ENCODE peak calls at places on chromosome 10, in seven cellular contexts. I, B, T, J, D, S and F are unnamed samples.

GRCh38 chr10:71740069-71740468 is 20.5 kb upstream of the C10orf105 start:
- DNase-seq in I (no peak), B (no peak), T (no peak), J (peak; percentile 16), D (no peak), S (peak; percentile 77), F (peak; percentile 62)

GRCh38 chr10:103749779-103750178 is 105.6 kb downstream of the SH3PXD2A start:
- DNase-seq in I (no peak), B (no peak), T (no peak), J (no peak), D (no peak), S (no peak), F (no peak)

GRCh38 chr10:95832216-95833037 is 75.3 kb upstream of the CC2D2B start:
- DNase-seq in I (no peak), B (no peak), T (no peak), J (no peak), D (no peak), S (no peak), F (no peak)

GRCh38 chr10:4588824-4589223 is 237.2 kb upstream of the AKR1E2 start:
- DNase-seq in I (no peak), B (no peak), T (no peak), J (no peak), D (no peak), S (no peak), F (peak; percentile 21)

GRCh38 chr10:116115233-116115632 is 157.8 kb downstream of the GFRA1 start:
- DNase-seq in I (no peak), B (peak; percentile 68), T (no peak), J (no peak), D (no peak), S (no peak), F (no peak)

GRCh38 chr10:14975672-14976273 is 16.6 kb downstream of the MEIG1 start:
- DNase-seq in I (no peak), B (no peak), T (no peak), J (no peak), D (no peak), S (no peak), F (no peak)

GRCh38 chr10:86319626-86320025 is 47.0 kb downstream of the GRID1 start:
- DNase-seq in I (no peak), B (peak; percentile 43), T (no peak), J (no peak), D (no peak), S (no peak), F (no peak)

GRCh38 chr10:104966563-104967280 is 325.6 kb downstream of the SORCS3 start:
- DNase-seq in I (no peak), B (no peak), T (no peak), J (no peak), D (no peak), S (no peak), F (no peak)

GRCh38 chr10:121291828-121292227 is 306.4 kb downstream of the FGFR2 start:
- DNase-seq in I (no peak), B (no peak), T (no peak), J (no peak), D (no peak), S (no peak), F (no peak)

GRCh38 chr10:12589271-12589670 is 239.9 kb downstream of the CAMK1D start:
- DNase-seq in I (no peak), B (no peak), T (no peak), J (no peak), D (no peak), S (no peak), F (no peak)

GRCh38 chr10:62559481-62560206 is 185.5 kb downstream of the ZNF365 start:
- DNase-seq in I (no peak), B (no peak), T (no peak), J (no peak), D (no peak), S (no peak), F (no peak)

GRCh38 chr10:43842072-43842471 is 193.4 kb upstream of the ZNF32 start:
- DNase-seq in I (no peak), B (no peak), T (no peak), J (no peak), D (no peak), S (no peak), F (no peak)

GRCh38 chr10:101840102-101840684 is 3.4 kb downstream of the KCNIP2 start:
- DNase-seq in I (no peak), B (peak; percentile 69), T (no peak), J (no peak), D (peak; percentile 50), S (peak; percentile 54), F (peak; percentile 31)

GRCh38 chr10:3701490-3701889 is 83.5 kb downstream of the KLF6 start:
- DNase-seq in I (no peak), B (no peak), T (no peak), J (no peak), D (no peak), S (no peak), F (no peak)

GRCh38 chr10:119541046-119541445 is 1.5 kb downstream of the RGS10 start:
- DNase-seq in I (no peak), B (no peak), T (no peak), J (no peak), D (no peak), S (peak; percentile 14), F (peak; percentile 31)

GRCh38 chr10:64261092-64261491 is 739.9 kb downstream of the REEP3 start:
- DNase-seq in I (no peak), B (no peak), T (no peak), J (no peak), D (no peak), S (no peak), F (no peak)

GRCh38 chr10:103941801-103942200 is 23.8 kb upstream of the STN1 start:
- DNase-seq in I (no peak), B (no peak), T (no peak), J (no peak), D (no peak), S (no peak), F (no peak)

GRCh38 chr10:98482096-98482495 is 35.4 kb upstream of the HPS1 start:
- DNase-seq in I (no peak), B (no peak), T (no peak), J (no peak), D (no peak), S (no peak), F (no peak)

GRCh38 chr10:117541909-117542705 is 439 bp upstream of the EMX2 start:
- DNase-seq in I (peak; percentile 71), B (peak; percentile 94), T (peak; percentile 74), J (peak; percentile 93), D (no peak), S (peak; percentile 71), F (no peak)

GRCh38 chr10:71865561-71866041 is 14.6 kb upstream of the PSAP start:
- DNase-seq in I (no peak), B (no peak), T (no peak), J (no peak), D (no peak), S (no peak), F (no peak)

GRCh38 chr10:1715821-1716220 is 21.5 kb downstream of the ADARB2 start:
- DNase-seq in I (no peak), B (peak; percentile 80), T (peak; percentile 39), J (no peak), D (no peak), S (no peak), F (no peak)
- TF ChIP-seq CTCF in I (no peak), B (peak; percentile 83), T (peak; percentile 49), J (no peak), D (peak; percentile 11), S (no peak), F (no peak)

DNA sequence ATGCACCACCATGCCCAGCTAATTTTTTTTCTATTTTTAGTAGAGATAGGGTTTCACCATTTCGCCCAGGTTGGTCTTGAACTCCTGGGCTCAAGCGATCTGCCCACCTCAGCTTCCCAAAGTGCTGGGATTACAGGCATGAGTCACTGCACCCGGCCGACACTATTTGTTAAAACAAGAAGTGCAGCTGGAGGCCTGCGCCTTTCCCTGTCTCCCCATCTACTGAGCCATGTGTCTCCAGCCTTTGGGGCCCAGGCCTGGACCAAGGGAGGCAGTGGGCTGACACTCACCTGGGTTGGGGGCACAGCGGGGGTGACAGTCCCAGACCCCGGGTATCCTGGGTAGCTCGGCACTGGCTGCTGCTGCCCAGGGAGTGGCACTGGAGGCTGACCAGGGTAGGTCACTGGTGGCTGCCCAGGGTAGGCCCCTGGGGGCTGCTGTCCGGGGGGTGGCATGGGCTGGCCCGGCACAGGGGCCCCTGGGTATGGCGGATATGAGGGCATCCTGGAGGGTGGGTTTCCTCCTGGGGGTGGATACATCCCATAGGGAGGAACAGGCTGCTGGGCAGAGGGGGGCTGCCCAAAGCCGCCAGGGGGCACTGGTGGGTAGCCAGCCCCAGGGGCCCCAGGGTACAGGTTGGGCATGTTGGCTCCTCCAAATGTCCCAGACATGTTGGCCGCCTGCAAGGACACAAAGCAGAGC is 36.3 kb downstream of the PLAC9 start:
- DNase-seq in I (no peak), B (peak; percentile 77), T (peak; percentile 40), J (no peak), D (no peak), S (no peak), F (no peak)
- TF ChIP-seq CTCF in I (peak; percentile 53), B (peak; percentile 73), T (peak; percentile 49), J (no peak), D (peak; percentile 20), S (peak; percentile 17), F (peak; percentile 75)

DNA sequence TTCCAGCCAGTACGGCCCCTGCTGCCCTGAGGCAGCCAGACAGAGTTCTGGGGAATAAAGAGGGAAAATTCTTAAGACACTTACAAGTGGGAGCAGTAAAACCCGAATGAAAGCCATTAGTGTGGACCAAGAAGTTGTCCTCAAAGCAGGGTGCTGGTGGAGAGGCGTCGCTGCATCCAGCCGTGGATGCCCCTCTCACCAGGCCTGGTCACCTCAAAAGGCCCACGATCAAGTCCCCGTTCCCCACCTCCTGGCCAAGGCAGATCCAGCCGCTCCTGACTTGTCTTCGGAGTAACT is 656 bp downstream of the VSTM4 start:
- DNase-seq in I (no peak), B (no peak), T (no peak), J (no peak), D (no peak), S (no peak), F (no peak)
- TF ChIP-seq CTCF in I (no peak), B (no peak), T (no peak), J (no peak), D (no peak), S (no peak), F (no peak)

GRCh38 chr10:75652136-75652535 is 220.7 kb downstream of the LRMDA start:
- DNase-seq in I (no peak), B (no peak), T (no peak), J (no peak), D (no peak), S (peak; percentile 60), F (no peak)

GRCh38 chr10:75648854-75649253 is 217.4 kb downstream of the LRMDA start:
- DNase-seq in I (no peak), B (no peak), T (no peak), J (no peak), D (no peak), S (no peak), F (no peak)

GRCh38 chr10:75653761-75654160 is 222.3 kb downstream of the LRMDA start:
- DNase-seq in I (no peak), B (no peak), T (no peak), J (no peak), D (no peak), S (no peak), F (no peak)

GRCh38 chr10:75650648-75651047 is 219.2 kb downstream of the LRMDA start:
- DNase-seq in I (no peak), B (no peak), T (no peak), J (no peak), D (no peak), S (no peak), F (no peak)

DNA sequence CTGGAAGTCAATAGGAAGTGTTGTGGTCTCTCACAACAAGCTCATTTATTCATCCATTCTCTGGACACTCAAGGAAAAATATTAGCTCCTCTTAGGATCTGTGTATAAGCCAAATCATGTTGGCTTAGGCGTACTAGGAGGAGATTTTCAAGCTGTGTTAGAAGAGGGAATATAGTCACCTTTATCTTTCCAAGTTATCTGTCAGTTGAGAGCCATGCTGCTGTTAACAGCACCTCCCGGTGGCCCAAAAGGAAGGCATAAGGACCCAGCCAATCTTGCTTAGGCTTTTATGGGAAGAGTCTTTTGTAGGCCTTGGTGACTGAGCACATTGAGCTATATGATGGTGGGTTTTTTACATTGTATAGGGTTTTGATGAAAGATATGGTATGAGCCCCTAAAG is 220.0 kb downstream of the LRMDA start:
- DNase-seq in I (no peak), B (peak; percentile 75), T (no peak), J (no peak), D (no peak), S (no peak), F (no peak)
- TF ChIP-seq CTCF in I (peak; percentile 60), B (peak; percentile 80), T (no peak), J (no peak), D (peak; percentile 13), S (peak; percentile 8), F (no peak)